ENCODE peak calls at places on chromosomes 16 and 17, in nine cellular contexts. B is stomach, E is upper lobe of left lung, C is esophagus muscularis mucosa, H is HCT116, M is prostate gland, T is transverse colon, J is SK-N-SH, P is endothelial cell of umbilical vein. I is an unnamed sample.

GRCh38 chr16:25523183-25523582 is 168.6 kb upstream of the HS3ST4 start:
- DNase-seq in J (no peak), T (no peak), E (no peak), M (no peak), B (no peak), H (no peak), C (no peak), P (no peak), I (no peak)

GRCh38 chr17:57662644-57663308 is 82.3 kb downstream of the CCDC182 start:
- DNase-seq in E (peak), C (peak), J (peak), P (peak), T (peak), H (peak), B (peak), M (peak), I (peak)

GRCh38 chr16:30075503-30076275 is at the start of gene PPP4C:
- DNase-seq in E (peak), B (peak), C (peak), M (peak), J (peak), P (peak), H (peak), T (peak), I (peak)

GRCh38 chr16:54936086-54936978 is 5.7 kb downstream of the IRX5 start:
- DNase-seq in M (peak), C (peak), P (peak), B (no peak), T (no peak), E (no peak), J (no peak), H (no peak), I (no peak)

GRCh38 chr16:55566432-55567175 is at the start of gene CAPNS2:
- DNase-seq in C (no peak), E (no peak), J (no peak), B (no peak), P (no peak), T (no peak), H (no peak), M (no peak), I (no peak)

GRCh38 chr17:35766903-35767510 is 6.3 kb downstream of the C17orf50 start:
- DNase-seq in E (no peak), C (no peak), H (no peak), T (no peak), B (peak), J (peak), P (peak), M (peak), I (no peak)

GRCh38 chr16:14302399-14303181 is 231.5 kb downstream of the MRTFB start:
- DNase-seq in J (peak), M (no peak), C (no peak), T (peak), H (no peak), P (peak), B (no peak), E (no peak), I (no peak)

GRCh38 chr16:84612686-84613085 is 5.2 kb downstream of the COTL1 start:
- DNase-seq in H (no peak), B (no peak), J (no peak), E (no peak), C (no peak), T (no peak), M (no peak), P (no peak), I (no peak)

GRCh38 chr17:13582776-13583414 is 18.8 kb downstream of the HS3ST3A1 start:
- DNase-seq in P (no peak), B (no peak), M (no peak), H (no peak), J (no peak), T (no peak), E (no peak), C (no peak), I (no peak)

GRCh38 chr17:14014647-14015046 is 54.7 kb upstream of the COX10 start:
- DNase-seq in J (no peak), C (no peak), H (no peak), B (no peak), M (no peak), E (no peak), P (no peak), T (no peak), I (no peak)

GRCh38 chr16:8855972-8856371 is 12.8 kb downstream of the CARHSP1 start:
- DNase-seq in M (no peak), H (no peak), J (no peak), E (peak), B (no peak), C (no peak), P (no peak), T (no peak), I (peak)

GRCh38 chr16:28218109-28218508 is 6.3 kb upstream of the XPO6 start:
- DNase-seq in E (peak), T (peak), P (peak), J (no peak), H (peak), B (peak), C (no peak), M (peak), I (no peak)

GRCh38 chr16:75196826-75197225 is 10.1 kb downstream of the CTRB2 start:
- DNase-seq in T (no peak), C (no peak), M (no peak), E (peak), P (no peak), B (peak), H (no peak), J (no peak), I (no peak)

GRCh38 chr16:75580-76501 is 2.2 kb upstream of the MPG start:
- DNase-seq in E (peak), P (peak), B (peak), T (peak), M (no peak), J (peak), C (no peak), H (no peak), I (peak)

GRCh38 chr16:17777461-17777863 is 306.7 kb upstream of the XYLT1 start:
- DNase-seq in E (no peak), M (no peak), P (no peak), H (no peak), C (no peak), J (no peak), T (no peak), B (no peak), I (no peak)

GRCh38 chr16:72602499-72602898 is 430.5 kb upstream of the PMFBP1 start:
- DNase-seq in M (no peak), T (no peak), B (no peak), C (no peak), H (no peak), E (no peak), P (no peak), J (no peak), I (no peak)

GRCh38 chr16:75341934-75342811 is 90.7 kb upstream of the BCAR1 start:
- DNase-seq in C (no peak), T (peak), J (no peak), H (no peak), P (peak), E (no peak), M (peak), B (no peak), I (no peak)

GRCh38 chr17:58335779-58336455 is 7.3 kb upstream of the TSPOAP1 start:
- DNase-seq in E (peak), J (peak), B (peak), H (no peak), M (no peak), P (no peak), T (peak), C (no peak), I (peak)

GRCh38 chr17:73396429-73397277 is 84.9 kb upstream of the CDC42EP4 start:
- DNase-seq in C (no peak), T (no peak), M (no peak), J (no peak), H (no peak), B (no peak), E (no peak), P (no peak), I (no peak)

DNA sequence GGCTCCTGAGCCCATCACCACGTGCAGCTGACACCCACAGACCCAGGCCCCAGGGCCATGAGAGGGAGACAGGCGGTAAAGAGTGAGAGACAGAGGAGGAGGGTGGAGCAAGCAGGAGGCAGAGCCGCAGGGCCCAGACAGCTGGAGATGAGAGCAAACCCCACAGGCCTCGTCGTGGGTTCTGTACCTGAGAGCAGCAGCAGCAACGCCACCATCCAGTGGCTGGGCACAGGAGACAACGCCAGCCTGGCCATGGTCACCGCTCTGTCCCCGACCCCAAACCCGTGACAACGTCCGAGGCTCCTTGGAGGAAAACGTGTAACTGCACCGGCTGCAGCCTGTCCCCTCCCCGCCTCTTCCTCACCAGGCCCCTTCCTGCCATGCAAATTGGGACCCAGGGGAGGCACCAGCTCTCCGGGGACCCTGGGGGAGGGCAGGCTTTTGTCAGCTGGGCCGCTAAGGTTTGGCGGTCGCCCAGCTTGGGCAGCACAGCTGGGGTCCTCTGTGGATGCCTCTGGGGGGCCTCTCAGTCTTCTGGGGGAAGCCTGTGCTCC is at the start of gene CD79B:
- DNase-seq in C (no peak), E (no peak), T (peak), B (no peak), M (no peak), P (no peak), J (peak), H (no peak), I (no peak)
- TF ChIP-seq POLR2AphosphoS5 in C (no peak), E (no peak), T (no peak), B (no peak), M (no peak), P (no peak), J (no peak), H (no peak), I (no peak)

DNA sequence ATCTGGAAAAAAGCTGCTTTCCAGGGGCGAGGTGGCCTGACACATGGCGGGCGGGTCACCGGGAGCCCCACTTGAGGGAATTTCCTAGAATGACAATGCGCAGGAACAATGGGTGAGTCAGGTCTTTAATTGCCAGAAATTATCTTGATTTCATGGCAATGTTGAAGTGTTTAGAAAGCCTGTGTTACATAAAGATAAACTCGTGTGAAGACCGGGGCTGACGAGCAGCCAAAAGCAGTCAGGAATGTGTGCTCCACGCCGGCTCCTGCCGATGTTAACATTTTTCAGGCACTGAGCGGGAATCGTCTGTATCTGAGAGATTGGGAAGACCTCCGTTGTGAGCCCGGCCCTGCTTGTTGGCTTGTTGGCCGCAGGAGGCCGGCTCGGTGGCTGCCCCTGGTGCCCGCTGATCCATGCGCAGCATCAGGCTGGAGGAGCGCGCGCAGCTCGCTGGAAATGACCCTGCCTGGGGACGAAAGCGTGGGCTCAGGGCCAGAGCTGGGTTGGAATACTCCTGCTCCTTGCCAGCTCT is 353.1 kb downstream of the FOXL1 start:
- DNase-seq in B (no peak), C (no peak), P (peak), J (no peak), T (no peak), M (no peak), E (no peak), H (no peak), I (no peak)
- TF ChIP-seq CTCF in B (no peak), C (no peak), P (peak), J (no peak), T (no peak), M (no peak), E (no peak), H (no peak), I (no peak)

GRCh38 chr17:21548236-21548635 is 144.1 kb upstream of the KCNJ18 start:
- DNase-seq in J (no peak), H (no peak), T (no peak), M (no peak), C (no peak), B (no peak), E (no peak), P (no peak), I (no peak)

GRCh38 chr17:21549107-21549687 is 143.1 kb upstream of the KCNJ18 start:
- DNase-seq in M (no peak), P (no peak), C (no peak), J (no peak), E (no peak), B (no peak), T (no peak), H (no peak), I (no peak)

DNA sequence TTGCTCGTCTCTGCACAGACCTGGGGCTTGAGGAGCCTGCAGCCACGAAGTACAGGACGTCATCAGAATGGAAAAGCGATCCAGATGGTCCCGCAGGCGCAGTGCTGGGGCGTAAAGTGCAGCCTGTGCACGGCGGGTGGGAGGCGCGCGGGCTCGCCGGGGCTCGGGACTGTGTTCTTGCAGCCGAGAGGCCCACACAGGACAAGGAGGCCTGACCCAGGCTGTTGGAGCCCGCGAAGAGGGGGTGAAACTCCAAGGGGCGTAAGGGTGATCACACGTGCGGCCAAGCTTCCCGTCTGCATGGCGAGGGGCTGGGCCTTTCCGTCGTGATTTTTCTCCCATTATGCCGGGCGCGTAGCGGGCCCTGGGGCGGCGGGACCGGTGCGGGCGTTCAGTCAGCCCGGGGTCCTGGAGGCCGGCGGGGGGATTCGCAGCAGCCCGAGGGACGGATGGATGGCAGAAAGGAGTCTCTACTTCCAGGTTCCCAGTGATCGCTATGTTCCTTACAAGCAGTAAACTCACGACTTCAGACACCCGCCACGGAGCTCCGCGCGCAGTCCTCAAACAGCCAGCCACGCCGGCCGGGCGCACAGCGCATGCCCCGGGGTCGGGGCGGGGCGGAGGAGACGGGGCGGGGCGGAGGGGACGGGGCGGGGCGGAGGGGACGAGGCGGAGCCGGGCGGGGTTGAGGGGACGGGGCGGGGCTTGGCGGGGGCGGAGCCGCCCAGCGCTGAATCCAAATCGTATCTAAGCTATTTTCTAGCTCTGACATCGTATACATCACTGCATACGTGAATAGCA is 141.0 kb upstream of the KCNJ18 start:
- DNase-seq in J (peak), M (peak), T (peak), B (peak), E (peak), P (peak), H (peak), C (peak), I (peak)
- TF ChIP-seq POLR2AphosphoS5 in J (peak), M (peak), T (peak), B (peak), E (peak), P (peak), H (peak), C (peak), I (peak)

GRCh38 chr17:34356194-34356593 is at the start of gene CCL13:
- DNase-seq in M (no peak), T (no peak), P (no peak), B (no peak), E (no peak), C (peak), H (no peak), J (no peak), I (no peak)

GRCh38 chr17:34357398-34357797 is 1.1 kb downstream of the CCL13 start:
- DNase-seq in B (no peak), M (no peak), T (no peak), H (no peak), P (no peak), E (no peak), C (peak), J (no peak), I (no peak)

GRCh38 chr17:34351041-34351575 is 5.2 kb upstream of the CCL13 start:
- DNase-seq in T (no peak), P (no peak), C (peak), J (no peak), E (no peak), B (no peak), M (no peak), H (no peak), I (no peak)

GRCh38 chr17:34358631-34359030 is 2.4 kb downstream of the CCL13 start:
- DNase-seq in J (no peak), H (no peak), T (no peak), M (no peak), B (no peak), P (no peak), E (no peak), C (peak), I (no peak)

GRCh38 chr17:34354637-34355036 is 1.6 kb upstream of the CCL13 start:
- DNase-seq in H (no peak), C (no peak), P (no peak), T (no peak), B (no peak), M (no peak), E (no peak), J (no peak), I (no peak)
- TF ChIP-seq CTCF in H (no peak), C (no peak), P (no peak), T (no peak), B (no peak), M (no peak), E (no peak), J (no peak), I (no peak)

DNA sequence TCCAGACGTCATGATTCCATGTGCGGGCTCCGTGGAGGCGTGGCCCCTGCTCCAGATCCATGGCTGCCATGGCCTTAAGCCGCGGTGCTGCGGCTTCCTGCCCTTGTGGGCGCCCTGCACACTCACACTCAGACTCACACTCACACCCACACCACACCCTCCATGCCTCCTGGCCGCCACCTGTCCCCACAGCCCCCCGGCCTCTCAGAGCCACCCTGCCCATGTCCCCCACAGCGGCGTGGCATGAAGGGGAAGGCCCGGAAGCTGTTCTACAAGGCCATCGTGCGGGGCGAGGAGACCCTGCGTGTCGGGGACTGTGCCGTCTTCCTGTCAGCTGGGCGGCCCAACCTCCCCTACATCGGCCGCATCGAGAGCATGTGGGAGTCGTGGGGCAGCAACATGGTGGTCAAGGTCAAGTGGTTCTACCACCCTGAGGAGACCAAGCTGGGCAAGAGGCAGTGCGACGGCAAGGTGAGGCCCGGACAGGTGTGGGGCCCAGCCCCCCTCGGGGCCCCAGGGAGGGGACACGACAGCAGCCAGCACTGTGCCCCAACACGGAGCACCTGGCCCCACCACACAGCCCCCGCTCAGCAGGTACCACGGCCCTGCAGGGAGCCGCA is 50.0 kb downstream of the ACTG1 start:
- DNase-seq in C (no peak), T (no peak), E (no peak), M (no peak), H (no peak), P (no peak), B (no peak), J (no peak), I (no peak)
- TF ChIP-seq POLR2AphosphoS5 in C (no peak), T (no peak), E (no peak), M (no peak), H (no peak), P (no peak), B (no peak), J (no peak), I (no peak)

DNA sequence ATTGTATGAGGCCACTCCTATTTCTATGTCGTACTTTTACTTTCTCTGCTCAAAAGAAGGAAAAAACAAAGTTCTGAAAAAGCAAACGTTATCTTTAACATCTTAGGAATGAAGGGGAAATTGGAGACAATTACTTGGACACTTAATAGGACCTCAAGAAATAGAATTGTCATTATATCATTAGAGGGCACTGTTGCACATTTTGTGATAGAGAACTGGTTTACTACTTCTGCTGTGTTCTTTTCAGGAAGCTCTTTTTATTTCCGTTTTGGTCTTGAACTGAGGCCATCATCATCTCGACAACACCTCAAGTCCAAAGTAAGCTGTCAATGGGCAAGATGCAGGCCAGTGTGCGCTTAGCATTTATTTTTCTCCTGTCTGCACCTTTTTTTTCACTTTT is 14.6 kb downstream of the COG4 start:
- DNase-seq in T (no peak), P (peak), J (no peak), B (no peak), H (no peak), E (no peak), M (no peak), C (no peak), I (no peak)
- TF ChIP-seq CTCF in T (no peak), P (no peak), J (peak), B (no peak), H (peak), E (no peak), M (no peak), C (no peak), I (no peak)

DNA sequence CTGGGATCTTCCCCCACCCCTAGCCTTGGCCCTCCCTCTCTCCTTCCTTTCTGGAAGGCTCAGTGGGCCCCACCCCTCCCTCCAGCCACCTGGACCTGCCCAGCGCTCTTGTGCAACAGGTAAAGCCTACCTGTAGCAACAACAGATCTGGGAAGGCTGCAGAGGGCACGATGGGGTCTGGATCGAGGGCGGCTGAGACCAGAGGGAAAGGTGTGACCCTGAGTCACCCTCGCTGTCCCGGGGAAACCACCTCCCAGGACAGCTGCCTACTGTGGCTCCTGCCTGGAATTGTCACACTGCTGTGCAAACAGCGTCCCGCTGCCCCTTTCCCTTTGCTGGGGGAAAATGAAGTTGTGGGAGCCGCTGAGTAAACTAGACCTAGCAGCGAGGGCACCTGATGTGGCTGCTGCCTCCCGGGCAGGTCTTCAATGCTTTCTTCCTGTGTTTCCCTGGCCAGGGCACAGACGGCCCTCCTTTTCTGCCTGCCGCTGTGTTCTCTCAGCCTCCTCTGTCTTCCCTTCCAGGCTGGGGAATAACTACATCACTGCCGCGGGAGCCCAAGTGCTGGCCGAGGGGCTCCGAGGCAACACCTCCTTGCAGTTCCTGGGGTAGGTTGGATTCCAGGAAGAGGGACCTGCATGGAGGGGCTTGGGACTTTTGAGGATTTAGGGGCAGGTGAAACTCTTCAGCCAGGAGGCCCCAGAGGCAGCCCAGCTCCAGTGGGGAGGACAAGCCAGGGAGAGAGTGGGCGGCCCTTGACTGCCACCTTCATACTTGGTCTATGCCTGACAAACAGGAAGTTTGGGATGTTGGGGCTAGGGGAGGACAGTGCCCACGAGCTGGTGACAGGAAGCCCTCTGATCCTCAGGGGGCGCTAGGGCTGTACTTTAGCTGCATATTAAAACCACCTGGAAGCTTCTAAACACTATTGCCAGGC is 22.2 kb upstream of the CYLD start:
- DNase-seq in B (peak), M (peak), E (peak), J (no peak), H (no peak), C (no peak), T (peak), P (no peak), I (peak)
- TF ChIP-seq POLR2AphosphoS5 in B (no peak), M (peak), E (peak), J (no peak), H (no peak), C (no peak), T (no peak), P (no peak), I (no peak)